ENCODE peak calls at places on chromosomes 13 and 19, in seven cellular contexts. O is hepatocyte, H is OCI-LY7, W is GM23248, N is PC-3, V is GM23338, U is neural progenitor cell. P is an unnamed sample.

GRCh38 chr19:52981329-52981728 is 18.6 kb upstream of the ZNF816 start:
- DNase-seq in O (no peak), H (no peak), W (no peak), N (no peak), V (peak), U (peak), P (no peak)

GRCh38 chr13:27855381-27855780 is 63.1 kb downstream of the GSX1 start:
- DNase-seq in O (no peak), H (no peak), W (no peak), N (no peak), V (no peak), U (no peak), P (no peak)

GRCh38 chr19:33280351-33280921 is 21.9 kb downstream of the CEBPA start:
- DNase-seq in O (no peak), H (no peak), W (no peak), N (no peak), V (no peak), U (no peak), P (no peak)

GRCh38 chr19:1228161-1228560 is 9.6 kb downstream of the CBARP start:
- DNase-seq in O (no peak), H (no peak), W (no peak), N (no peak), V (no peak), U (no peak), P (no peak)

GRCh38 chr13:111371211-111371610 is 50.8 kb downstream of the TEX29 start:
- DNase-seq in O (peak), H (no peak), W (peak), N (no peak), V (no peak), U (no peak), P (no peak)

GRCh38 chr19:38183227-38183914 is 40.7 kb downstream of the DPF1 start:
- DNase-seq in O (no peak), H (no peak), W (peak), N (no peak), V (peak), U (peak), P (no peak)

GRCh38 chr13:23679214-23679613 is 109.0 kb downstream of the TNFRSF19 start:
- DNase-seq in O (no peak), H (no peak), W (peak), N (peak), V (no peak), U (no peak), P (no peak)

GRCh38 chr19:18160792-18161690 is 8.1 kb downstream of the PIK3R2 start:
- DNase-seq in O (peak), H (peak), W (peak), N (peak), V (peak), U (peak), P (peak)

GRCh38 chr13:79448413-79448812 is 32.5 kb upstream of the NDFIP2 start:
- DNase-seq in O (no peak), H (no peak), W (peak), N (no peak), V (no peak), U (no peak), P (no peak)

GRCh38 chr13:65926750-65927171 is 1303.4 kb downstream of the PCDH9 start:
- DNase-seq in O (peak), H (peak), W (no peak), N (peak), V (peak), U (peak), P (no peak)

GRCh38 chr19:961866-962620 is 22.1 kb upstream of the WDR18 start:
- DNase-seq in O (peak), H (no peak), W (peak), N (peak), V (no peak), U (no peak), P (no peak)

GRCh38 chr19:15250635-15250993 is 18.4 kb upstream of the EPHX3 start:
- DNase-seq in O (no peak), H (no peak), W (no peak), N (no peak), V (no peak), U (no peak), P (no peak)

GRCh38 chr13:36912369-36912768 is 7.7 kb downstream of the SMAD9 start:
- DNase-seq in O (no peak), H (no peak), W (no peak), N (no peak), V (no peak), U (no peak), P (no peak)

GRCh38 chr13:40379794-40380608 is 286.4 kb downstream of the FOXO1 start:
- DNase-seq in O (no peak), H (no peak), W (no peak), N (no peak), V (peak), U (peak), P (no peak)

GRCh38 chr13:19643652-19644051 is 10.2 kb downstream of the MPHOSPH8 start:
- DNase-seq in O (no peak), H (no peak), W (no peak), N (no peak), V (no peak), U (no peak), P (no peak)

GRCh38 chr19:7881910-7882309 is 6.4 kb upstream of the LRRC8E start:
- DNase-seq in O (no peak), H (no peak), W (no peak), N (no peak), V (no peak), U (no peak), P (no peak)

GRCh38 chr19:7877249-7877836 is 3.2 kb upstream of the PRR36 start:
- DNase-seq in O (no peak), H (no peak), W (no peak), N (no peak), V (no peak), U (no peak), P (no peak)

GRCh38 chr19:7883105-7883504 is 5.2 kb upstream of the LRRC8E start:
- DNase-seq in O (no peak), H (no peak), W (no peak), N (no peak), V (no peak), U (no peak), P (no peak)

GRCh38 chr19:7874857-7875393 is 735 bp upstream of the PRR36 start:
- DNase-seq in O (no peak), H (no peak), W (no peak), N (no peak), V (peak), U (no peak), P (no peak)

GRCh38 chr19:7879102-7879770 is 5.0 kb upstream of the PRR36 start:
- DNase-seq in O (no peak), H (no peak), W (no peak), N (no peak), V (no peak), U (no peak), P (no peak)
- TF ChIP-seq EZH2phosphoT487 in O (no peak), H (no peak), W (no peak), N (no peak), V (no peak), U (no peak), P (no peak)

GRCh38 chr19:51294977-51295375 is 16.5 kb upstream of the IGLON5 start:
- DNase-seq in O (no peak), H (no peak), W (no peak), N (no peak), V (no peak), U (no peak), P (no peak)
- TF ChIP-seq EZH2phosphoT487 in O (no peak), H (no peak), W (no peak), N (no peak), V (no peak), U (no peak), P (no peak)

GRCh38 chr13:108328848-108329247 is 59.3 kb downstream of the TNFSF13B start:
- DNase-seq in O (no peak), H (peak), W (no peak), N (no peak), V (no peak), U (no peak), P (no peak)

GRCh38 chr13:108325863-108326262 is 56.3 kb downstream of the TNFSF13B start:
- DNase-seq in O (no peak), H (peak), W (no peak), N (no peak), V (no peak), U (no peak), P (no peak)

GRCh38 chr13:108322206-108322824 is 52.8 kb downstream of the TNFSF13B start:
- DNase-seq in O (peak), H (peak), W (peak), N (peak), V (peak), U (peak), P (peak)

GRCh38 chr13:108326318-108326717 is 56.8 kb downstream of the TNFSF13B start:
- DNase-seq in O (peak), H (peak), W (no peak), N (no peak), V (peak), U (no peak), P (no peak)
- TF ChIP-seq EZH2phosphoT487 in O (no peak), H (no peak), W (no peak), N (no peak), V (no peak), U (no peak), P (no peak)

GRCh38 chr13:85265296-85265695 is 533.9 kb downstream of the SLITRK6 start:
- DNase-seq in O (no peak), H (no peak), W (no peak), N (no peak), V (no peak), U (no peak), P (no peak)

GRCh38 chr13:85261757-85262346 is 537.4 kb downstream of the SLITRK6 start:
- DNase-seq in O (peak), H (peak), W (no peak), N (peak), V (peak), U (no peak), P (no peak)

GRCh38 chr13:85266771-85267170 is 532.4 kb downstream of the SLITRK6 start:
- DNase-seq in O (no peak), H (no peak), W (no peak), N (no peak), V (peak), U (peak), P (no peak)

GRCh38 chr13:85260896-85261295 is 538.3 kb downstream of the SLITRK6 start:
- DNase-seq in O (no peak), H (no peak), W (no peak), N (no peak), V (no peak), U (no peak), P (no peak)

DNA sequence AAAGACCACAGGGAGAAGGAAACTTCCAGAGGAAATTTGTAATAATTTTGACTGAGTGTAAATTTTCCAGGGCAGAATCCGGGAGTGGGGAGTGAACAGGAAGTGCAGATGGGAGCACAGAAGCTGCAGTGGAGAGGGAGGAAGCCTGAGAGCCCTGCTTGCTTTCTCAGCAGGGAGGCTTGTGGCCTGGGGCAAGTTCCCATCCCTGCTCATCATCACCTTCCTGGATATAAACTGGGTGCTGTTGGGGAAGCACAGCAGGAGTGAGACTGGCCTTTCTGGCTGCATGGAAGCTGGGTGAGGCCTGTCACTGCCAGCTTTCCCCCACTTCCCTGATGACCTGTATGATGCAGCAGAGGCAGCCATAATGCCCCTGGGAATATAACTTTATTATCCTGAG is 532.9 kb downstream of the SLITRK6 start:
- DNase-seq in O (no peak), H (no peak), W (no peak), N (peak), V (no peak), U (no peak), P (no peak)
- TF ChIP-seq EZH2phosphoT487 in O (no peak), H (no peak), W (no peak), N (no peak), V (no peak), U (no peak), P (no peak)

DNA sequence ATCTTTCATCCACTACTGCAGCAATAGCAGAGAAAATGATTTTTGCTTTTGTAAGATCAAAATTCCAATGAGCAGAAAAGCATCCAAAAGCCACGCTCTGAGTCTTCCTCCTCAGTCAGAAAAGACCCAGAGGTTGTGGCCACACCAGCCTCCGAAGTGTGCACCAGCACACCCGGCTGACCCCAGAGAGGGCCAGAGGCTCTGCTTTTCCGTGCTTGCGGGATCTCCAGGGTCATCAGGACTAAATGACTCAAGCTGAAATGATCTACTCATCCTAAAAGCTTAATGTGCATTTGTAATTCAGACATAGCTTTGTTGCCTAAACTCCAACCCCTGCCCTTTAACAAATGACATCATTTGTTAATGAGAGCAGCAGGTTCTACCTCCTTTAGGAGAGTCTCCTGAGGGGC is 16.5 kb downstream of the RXFP2 start:
- DNase-seq in O (no peak), H (no peak), W (peak), N (no peak), V (no peak), U (no peak), P (no peak)
- TF ChIP-seq EZH2phosphoT487 in O (no peak), H (no peak), W (no peak), N (no peak), V (no peak), U (no peak), P (no peak)

GRCh38 chr13:113951246-113951999 is 22.5 kb downstream of the C13orf46 start:
- DNase-seq in O (peak), H (peak), W (peak), N (peak), V (peak), U (peak), P (peak)

GRCh38 chr13:113953561-113953960 is 20.3 kb downstream of the C13orf46 start:
- DNase-seq in O (no peak), H (no peak), W (peak), N (no peak), V (no peak), U (no peak), P (no peak)

GRCh38 chr13:113952983-113953520 is 20.8 kb downstream of the C13orf46 start:
- DNase-seq in O (no peak), H (no peak), W (no peak), N (no peak), V (no peak), U (no peak), P (no peak)

GRCh38 chr13:113950451-113951245 is 23.2 kb downstream of the C13orf46 start:
- DNase-seq in O (no peak), H (no peak), W (no peak), N (no peak), V (no peak), U (no peak), P (no peak)

DNA sequence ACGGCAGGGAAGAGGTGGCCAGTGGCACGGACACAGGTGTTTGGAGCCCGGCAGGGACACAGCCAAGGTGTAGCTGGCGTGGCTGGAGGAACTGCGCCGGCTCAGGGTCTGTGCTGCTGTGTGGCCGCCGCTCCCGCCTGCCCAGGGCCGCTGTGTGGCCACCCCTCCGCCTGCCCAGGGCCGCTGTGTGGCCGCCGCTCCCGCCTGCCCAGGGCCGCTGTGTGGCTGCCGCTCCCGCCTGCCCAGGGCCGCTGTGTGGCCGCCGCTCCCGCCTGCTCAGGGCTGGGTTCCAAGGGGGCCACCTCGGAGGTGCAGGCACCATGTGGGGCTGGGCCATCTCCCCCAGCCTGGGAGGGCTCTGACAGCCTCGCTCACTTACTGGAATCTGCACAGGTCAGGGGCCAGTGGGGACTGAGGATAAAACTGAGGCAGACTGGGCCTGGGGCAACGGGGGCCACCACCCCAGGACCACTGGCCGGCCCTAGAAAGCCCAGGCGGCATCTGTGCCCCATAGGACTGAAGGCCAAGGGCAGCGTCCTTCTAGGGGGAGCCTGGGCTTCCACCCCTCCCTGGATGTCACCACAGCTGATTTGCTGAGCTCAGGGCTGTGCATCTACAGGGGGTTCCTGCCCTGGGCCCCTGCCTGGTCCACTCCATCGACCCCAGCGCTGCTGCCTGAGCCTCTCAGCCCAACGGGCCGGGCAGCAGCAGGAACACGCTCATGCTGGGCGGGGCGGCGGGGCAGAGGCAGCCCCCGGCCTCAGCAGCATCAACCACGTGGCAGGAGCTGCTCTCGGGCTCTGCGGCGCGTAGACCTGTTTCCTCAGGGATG is 21.5 kb downstream of the C13orf46 start:
- DNase-seq in O (no peak), H (no peak), W (no peak), N (no peak), V (no peak), U (no peak), P (no peak)
- TF ChIP-seq EZH2phosphoT487 in O (no peak), H (no peak), W (no peak), N (no peak), V (no peak), U (no peak), P (no peak)

GRCh38 chr19:29593869-29594268 is 12.2 kb upstream of the POP4 start:
- DNase-seq in O (no peak), H (no peak), W (no peak), N (no peak), V (no peak), U (no peak), P (no peak)

GRCh38 chr19:29598496-29598895 is 7.6 kb upstream of the POP4 start:
- DNase-seq in O (no peak), H (no peak), W (no peak), N (no peak), V (no peak), U (no peak), P (no peak)

GRCh38 chr19:29598036-29598435 is 8.0 kb upstream of the POP4 start:
- DNase-seq in O (no peak), H (no peak), W (no peak), N (no peak), V (no peak), U (no peak), P (no peak)

GRCh38 chr19:29596080-29596479 is 10.0 kb upstream of the POP4 start:
- DNase-seq in O (no peak), H (no peak), W (no peak), N (peak), V (no peak), U (no peak), P (no peak)

DNA sequence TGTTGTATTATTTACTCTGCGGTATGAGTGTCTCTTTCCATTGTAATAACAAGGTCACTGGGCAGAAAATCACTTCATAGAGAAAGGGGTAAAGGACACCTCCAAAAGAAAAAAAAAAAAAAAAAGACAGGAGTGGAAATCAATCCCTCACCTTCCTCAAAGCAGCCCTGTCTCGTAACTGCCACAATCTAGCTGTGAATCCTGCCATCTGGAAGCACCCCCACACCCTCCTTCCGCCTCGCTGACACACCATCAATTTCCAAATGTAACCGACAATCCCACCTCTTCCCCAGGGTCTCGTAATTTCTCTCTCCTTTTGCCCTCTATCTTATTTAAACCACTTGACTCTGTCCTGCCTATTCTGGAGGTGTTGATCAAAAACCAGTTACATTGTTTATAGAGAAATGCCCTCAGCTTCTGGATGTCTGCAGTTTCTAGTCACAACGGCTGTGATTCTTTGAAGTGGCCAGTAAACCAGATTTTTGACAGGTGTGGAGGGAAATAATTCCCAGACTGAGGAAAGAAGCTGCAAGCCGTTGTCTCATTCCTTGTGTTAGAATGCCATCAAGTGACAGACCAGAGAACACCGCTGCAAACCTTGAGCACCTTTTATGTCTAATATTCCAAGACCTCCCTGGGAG is 9.1 kb upstream of the POP4 start:
- DNase-seq in O (peak), H (no peak), W (peak), N (peak), V (peak), U (peak), P (no peak)
- TF ChIP-seq EZH2phosphoT487 in O (no peak), H (no peak), W (no peak), N (no peak), V (no peak), U (no peak), P (no peak)

P was measured in SK-N-SH.